ENCODE peak calls at places on chromosomes 6 and 20, in eight cellular contexts. Y, Q, C, F, O, D, Z and A are unnamed samples.

GRCh38 chr6:133340557-133340956 is 99.4 kb downstream of the EYA4 start:
- DNase-seq in Y (no peak), Q (no peak), C (no peak), F (no peak), O (no peak), D (no peak), Z (no peak), A (no peak)

GRCh38 chr6:109362102-109362884 is 20.0 kb downstream of the CD164 start:
- DNase-seq in Y (no peak), Q (no peak), C (no peak), F (no peak), O (no peak), D (no peak), Z (no peak), A (no peak)

GRCh38 chr6:96116674-96117073 is 100.9 kb downstream of the FUT9 start:
- DNase-seq in Y (no peak), Q (no peak), C (no peak), F (no peak), O (no peak), D (no peak), Z (no peak), A (no peak)

GRCh38 chr6:148524976-148525375 is 182.3 kb downstream of the SASH1 start:
- DNase-seq in Y (no peak), Q (no peak), C (no peak), F (no peak), O (no peak), D (no peak), Z (no peak), A (no peak)

GRCh38 chr6:163427498-163428254 is 13.2 kb downstream of the QKI start:
- DNase-seq in Y (no peak), Q (no peak), C (no peak), F (no peak), O (no peak), D (peak; percentile 16), Z (no peak), A (no peak)

GRCh38 chr6:28923318-28924102 is at the start of gene TRIM27:
- DNase-seq in Y (peak; percentile 92), Q (peak; percentile 76), C (peak; percentile 98), F (peak; percentile 94), O (peak; percentile 91), D (peak; percentile 57), Z (peak; percentile 91), A (peak; percentile 86)

GRCh38 chr6:137799950-137800568 is 67.0 kb upstream of the TNFAIP3 start:
- DNase-seq in Y (peak; percentile 44), Q (peak; percentile 91), C (no peak), F (no peak), O (peak; percentile 63), D (peak; percentile 54), Z (peak; percentile 57), A (peak; percentile 82)

GRCh38 chr6:133568970-133569889 is 319.7 kb upstream of the TCF21 start:
- DNase-seq in Y (peak; percentile 14), Q (peak; percentile 48), C (no peak), F (peak; percentile 50), O (peak; percentile 33), D (peak; percentile 87), Z (no peak), A (no peak)

GRCh38 chr20:23367770-23368169 is 5.8 kb downstream of the GZF1 start:
- DNase-seq in Y (no peak), Q (no peak), C (no peak), F (no peak), O (no peak), D (no peak), Z (no peak), A (no peak)

GRCh38 chr6:5151955-5152401 is 66.8 kb downstream of the PPP1R3G start:
- DNase-seq in Y (no peak), Q (no peak), C (no peak), F (no peak), O (no peak), D (no peak), Z (no peak), A (no peak)

GRCh38 chr6:30283761-30284160 is 43.0 kb upstream of the TRIM39 start:
- DNase-seq in Y (no peak), Q (no peak), C (no peak), F (no peak), O (no peak), D (no peak), Z (no peak), A (no peak)

GRCh38 chr6:30287139-30287538 is 39.6 kb upstream of the TRIM39 start:
- DNase-seq in Y (no peak), Q (no peak), C (no peak), F (no peak), O (no peak), D (no peak), Z (no peak), A (no peak)

DNA sequence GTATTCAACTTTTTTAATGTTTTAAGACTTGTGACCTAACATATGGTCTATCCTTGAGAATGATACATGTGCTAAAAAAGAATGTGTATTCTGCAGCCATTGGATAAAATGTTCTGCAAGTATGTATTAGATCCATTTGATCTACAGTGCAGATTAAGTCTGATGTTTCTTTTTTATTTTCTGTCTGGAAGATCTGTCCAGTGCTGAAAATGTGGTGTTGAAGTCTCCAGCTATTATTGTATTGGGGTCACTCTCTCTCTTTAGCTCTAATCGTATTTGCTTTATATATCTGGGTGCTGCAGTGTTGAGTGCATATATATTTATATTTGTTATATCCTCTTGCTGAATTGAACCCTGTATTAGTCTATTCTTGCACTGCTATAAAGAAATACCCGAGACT is 44.2 kb upstream of the TRIM39 start:
- DNase-seq in Y (no peak), Q (no peak), C (no peak), F (no peak), O (no peak), D (no peak), Z (no peak), A (no peak)
- H3K9me3 ChIP-seq in Y (peaks cover 66% of the 10 kb centered on the region), Q (peaks cover 3% of the 10 kb centered on the region), C (peaks cover 100% of the 10 kb centered on the region), F (peaks cover 10% of the 10 kb centered on the region), O (no peaks in the 10 kb centered on the region), D (peaks cover 20% of the 10 kb centered on the region), Z (no peaks in the 10 kb centered on the region), A (peaks cover 69% of the 10 kb centered on the region)

GRCh38 chr6:21582651-21583050 is 10.9 kb upstream of the SOX4 start:
- DNase-seq in Y (no peak), Q (no peak), C (no peak), F (no peak), O (no peak), D (no peak), Z (no peak), A (no peak)
- TF ChIP-seq POLR2A in Y (no peak), Q (no peak), C (no peak), F (no peak), O (no peak), D (no peak), Z (no peak), A (no peak)

GRCh38 chr6:41262401-41262800 is 24.1 kb downstream of the TREM1 start:
- DNase-seq in Y (no peak), Q (no peak), C (no peak), F (no peak), O (no peak), D (no peak), Z (no peak), A (no peak)

GRCh38 chr6:41268478-41268877 is 18.0 kb downstream of the TREM1 start:
- DNase-seq in Y (no peak), Q (no peak), C (no peak), F (no peak), O (no peak), D (no peak), Z (no peak), A (no peak)

GRCh38 chr6:41258196-41258493 is 28.3 kb downstream of the TREM1 start:
- DNase-seq in Y (no peak), Q (no peak), C (no peak), F (no peak), O (no peak), D (no peak), Z (no peak), A (no peak)

GRCh38 chr6:41266555-41266954 is 19.9 kb downstream of the TREM1 start:
- DNase-seq in Y (no peak), Q (no peak), C (no peak), F (no peak), O (no peak), D (no peak), Z (no peak), A (no peak)

DNA sequence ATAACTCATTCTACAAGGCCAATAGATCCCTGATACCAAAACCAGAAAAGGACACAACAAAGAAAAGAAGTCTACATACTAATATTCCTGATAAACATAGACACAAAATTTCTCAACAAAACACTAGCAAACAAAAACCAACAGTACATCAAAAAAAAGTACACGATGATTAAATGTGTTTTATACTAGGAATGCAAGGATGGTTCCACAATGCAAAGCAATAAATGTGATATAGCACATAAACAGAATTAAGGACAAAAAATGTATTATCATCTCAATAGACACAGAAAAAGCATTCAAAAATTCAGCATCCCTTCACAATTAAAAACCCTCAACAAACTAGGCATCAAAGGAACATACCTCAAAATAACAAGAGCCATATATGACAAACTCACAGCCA is 23.2 kb downstream of the TREM1 start:
- DNase-seq in Y (no peak), Q (no peak), C (no peak), F (no peak), O (no peak), D (no peak), Z (no peak), A (no peak)
- H3K9me3 ChIP-seq in Y (peaks cover 21% of the 10 kb centered on the region), Q (no peaks in the 10 kb centered on the region), C (peaks cover 45% of the 10 kb centered on the region), F (peaks cover 3% of the 10 kb centered on the region), O (no peaks in the 10 kb centered on the region), D (peaks cover 4% of the 10 kb centered on the region), Z (no peaks in the 10 kb centered on the region), A (peaks cover 19% of the 10 kb centered on the region)

GRCh38 chr20:50207026-50207425 is 16.4 kb downstream of the CEBPB start:
- DNase-seq in Y (no peak), Q (no peak), C (no peak), F (no peak), O (no peak), D (no peak), Z (no peak), A (no peak)
- TF ChIP-seq POLR2A in Y (no peak), Q (no peak), C (no peak), F (no peak), O (no peak), D (no peak), Z (no peak), A (no peak)

DNA sequence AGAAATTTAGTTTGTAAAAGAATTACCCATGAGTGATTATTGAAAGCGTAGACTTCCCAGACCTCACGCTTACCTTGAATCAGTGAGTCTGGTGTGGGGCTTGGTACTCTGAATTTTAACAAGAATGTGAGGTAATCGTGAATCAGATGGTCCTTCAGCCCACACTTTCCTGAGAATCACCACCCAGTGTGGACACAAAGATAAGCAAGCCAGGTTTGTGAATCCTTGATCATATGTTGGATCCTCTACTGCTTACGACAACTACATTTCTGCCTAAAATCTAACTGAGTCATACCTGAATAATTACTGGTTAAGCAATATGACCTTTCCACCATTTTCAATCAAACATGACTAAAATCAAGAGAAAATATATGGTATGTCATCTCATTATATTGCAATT is 589.3 kb downstream of the TFAP2A start:
- DNase-seq in Y (no peak), Q (no peak), C (no peak), F (no peak), O (no peak), D (no peak), Z (no peak), A (no peak)
- H3K9me3 ChIP-seq in Y (no peaks in the 10 kb centered on the region), Q (no peaks in the 10 kb centered on the region), C (no peaks in the 10 kb centered on the region), F (no peaks in the 10 kb centered on the region), O (no peaks in the 10 kb centered on the region), D (no peaks in the 10 kb centered on the region), Z (no peaks in the 10 kb centered on the region), A (no peaks in the 10 kb centered on the region)

DNA sequence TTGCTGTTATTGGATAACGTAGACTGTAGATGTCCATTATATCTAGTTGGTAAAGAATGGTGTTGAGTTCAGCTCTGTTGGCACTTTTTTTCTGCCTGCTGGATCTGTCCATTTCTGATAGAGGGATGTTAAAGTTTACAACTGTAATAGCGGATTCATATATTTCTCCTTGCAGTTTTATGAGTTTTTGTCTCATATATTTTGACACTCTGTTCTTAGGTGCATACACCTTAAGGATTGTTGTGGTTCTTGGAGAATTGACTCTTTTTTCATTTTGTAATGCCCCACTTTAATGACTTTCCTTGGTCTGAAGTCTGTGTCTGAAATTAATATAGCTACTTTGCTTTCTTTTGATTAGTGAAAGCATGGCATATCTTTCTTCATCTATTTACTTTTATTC is 16.1 kb downstream of the STXBP5 start:
- DNase-seq in Y (no peak), Q (no peak), C (no peak), F (no peak), O (no peak), D (no peak), Z (no peak), A (no peak)
- TF ChIP-seq POLR2A in Y (no peak), Q (no peak), C (no peak), F (no peak), O (no peak), D (no peak), Z (no peak), A (no peak)